ENCODE peak calls at places on chromosomes 5 and 9, in six cellular contexts. Y is frontal cortex, F is RPMI7951, Q is progenitor cell of endocrine pancreas, H is HT-29, G is spleen. E is an unnamed sample.

GRCh38 chr5:175056831-175057230 is 332.4 kb downstream of the MSX2 start:
- DNase-seq in Y (no peak), F (no peak), Q (no peak), H (no peak), G (no peak), E (no peak)

GRCh38 chr5:92514901-92515300 is 1066.1 kb downstream of the NR2F1-AS1 start:
- DNase-seq in Y (no peak), F (no peak), Q (no peak), H (no peak), G (no peak), E (no peak)

GRCh38 chr9:91880378-91880972 is 69.6 kb downstream of the ROR2 start:
- DNase-seq in Y (no peak), F (no peak), Q (no peak), H (no peak), G (no peak), E (no peak)

GRCh38 chr5:168088415-168089165 is 202.9 kb upstream of the WWC1 start:
- DNase-seq in Y (no peak), F (no peak), Q (no peak), H (no peak), G (no peak), E (no peak)

GRCh38 chr5:40484495-40484894 is 195.2 kb upstream of the PTGER4 start:
- DNase-seq in Y (no peak), F (no peak), Q (no peak), H (no peak), G (no peak), E (no peak)

GRCh38 chr5:115457985-115458384 is 86.6 kb downstream of the FEM1C start:
- DNase-seq in Y (no peak), F (no peak), Q (no peak), H (no peak), G (no peak), E (no peak)

GRCh38 chr5:158180407-158180806 is 321.5 kb upstream of the CLINT1 start:
- DNase-seq in Y (no peak), F (no peak), Q (no peak), H (no peak), G (no peak), E (no peak)

GRCh38 chr9:87148391-87149237 is 201.3 kb upstream of the GAS1 start:
- DNase-seq in Y (peak; percentile 58), F (peak; percentile 59), Q (peak; percentile 38), H (no peak), G (peak; percentile 77), E (no peak)

GRCh38 chr9:99637640-99638039 is 184.0 kb upstream of the NR4A3 start:
- DNase-seq in Y (no peak), F (no peak), Q (no peak), H (no peak), G (no peak), E (no peak)

GRCh38 chr5:97735209-97735608 is 552.2 kb upstream of the RIOK2 start:
- DNase-seq in Y (no peak), F (peak; percentile 28), Q (no peak), H (no peak), G (no peak), E (peak; percentile 28)

GRCh38 chr5:137753227-137753985 is 757 bp downstream of the HNRNPA0 start:
- DNase-seq in Y (peak; percentile 62), F (no peak), Q (peak; percentile 22), H (no peak), G (peak; percentile 93), E (no peak)

GRCh38 chr5:32244017-32244416 is 68.7 kb downstream of the MTMR12 start:
- DNase-seq in Y (no peak), F (no peak), Q (no peak), H (no peak), G (no peak), E (no peak)

GRCh38 chr5:112844489-112844888 is 16.6 kb upstream of the SRP19 start:
- DNase-seq in Y (no peak), F (no peak), Q (no peak), H (no peak), G (no peak), E (no peak)

GRCh38 chr5:133242221-133242835 is 190.5 kb downstream of the HSPA4 start:
- DNase-seq in Y (no peak), F (no peak), Q (no peak), H (no peak), G (peak; percentile 16), E (no peak)

GRCh38 chr5:177371705-177372533 is 12.3 kb upstream of the SLC34A1 start:
- DNase-seq in Y (no peak), F (no peak), Q (no peak), H (no peak), G (peak; percentile 87), E (no peak)

GRCh38 chr5:122144236-122144635 is 14.9 kb downstream of the ZNF474 start:
- DNase-seq in Y (no peak), F (no peak), Q (no peak), H (no peak), G (no peak), E (no peak)

E was measured in T1000.